ENCODE peak calls at places on chromosomes 5 and 9, in four cellular contexts. P is GM12878, D is K562, W is HepG2. V is an unnamed sample.

GRCh38 chr5:15234366-15234765 is 265.6 kb upstream of the FBXL7 start:
- DNase-seq in D (no peak), P (no peak), W (no peak), V (no peak)

GRCh38 chr5:26622947-26623346 is 415.4 kb downstream of the CDH9 start:
- DNase-seq in D (no peak), P (no peak), W (no peak), V (no peak)

GRCh38 chr5:140027807-140028206 is 15.3 kb downstream of the NRG2 start:
- DNase-seq in W (no peak), P (no peak), D (no peak), V (no peak)

GRCh38 chr5:146254223-146254622 is 50.8 kb downstream of the RBM27 start:
- DNase-seq in W (no peak), D (no peak), P (no peak), V (no peak)

GRCh38 chr5:174354571-174354970 is 309.1 kb downstream of the NSG2 start:
- DNase-seq in W (no peak), D (no peak), P (no peak), V (no peak)

GRCh38 chr5:65479527-65479926 is 2.2 kb downstream of the ADAMTS6 start:
- DNase-seq in P (no peak), D (no peak), W (no peak), V (no peak)

GRCh38 chr5:151319334-151319733 is 15.8 kb upstream of the SLC36A3 start:
- DNase-seq in W (no peak), P (no peak), D (no peak), V (no peak)

GRCh38 chr5:127876384-127876783 is 173.2 kb downstream of the CCDC192 start:
- DNase-seq in P (no peak), D (no peak), W (no peak), V (no peak)

GRCh38 chr9:91560301-91560700 is 136.7 kb upstream of the NFIL3 start:
- DNase-seq in W (no peak), D (no peak), P (no peak), V (no peak)

GRCh38 chr5:39019231-39019630 is 55.0 kb downstream of the RICTOR start:
- DNase-seq in P (no peak), D (no peak), W (no peak), V (no peak)

GRCh38 chr5:107294669-107295068 is 376.1 kb downstream of the EFNA5 start:
- DNase-seq in P (no peak), W (no peak), D (no peak), V (no peak)

GRCh38 chr5:107519900-107520354 is 150.8 kb downstream of the EFNA5 start:
- DNase-seq in D (no peak), P (peak; percentile 33), W (no peak), V (peak; percentile 28)

DNA sequence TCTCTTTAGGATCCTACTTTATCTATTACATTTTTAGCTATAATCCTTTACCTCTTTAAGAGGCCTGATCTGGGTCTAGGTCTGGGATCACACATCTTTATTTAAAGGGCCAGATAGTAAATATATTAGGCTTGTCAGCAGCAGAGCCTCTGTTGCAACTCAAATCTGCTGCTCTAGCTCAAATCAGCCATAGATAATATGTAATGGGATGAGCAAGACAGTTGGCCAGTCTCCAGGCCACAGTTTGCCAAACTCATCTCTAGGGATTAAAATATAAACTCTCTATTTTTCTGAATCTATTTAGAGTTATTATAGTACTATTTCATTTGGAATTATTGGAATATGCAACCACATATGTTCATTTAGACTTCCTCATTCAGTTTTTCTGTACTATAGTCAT is 115.9 kb upstream of the MINAR2 start:
- DNase-seq in P (no peak), W (no peak), D (no peak), V (no peak)
- TF ChIP-seq RAD21 in P (no peak), W (no peak), D (no peak), V (no peak)

DNA sequence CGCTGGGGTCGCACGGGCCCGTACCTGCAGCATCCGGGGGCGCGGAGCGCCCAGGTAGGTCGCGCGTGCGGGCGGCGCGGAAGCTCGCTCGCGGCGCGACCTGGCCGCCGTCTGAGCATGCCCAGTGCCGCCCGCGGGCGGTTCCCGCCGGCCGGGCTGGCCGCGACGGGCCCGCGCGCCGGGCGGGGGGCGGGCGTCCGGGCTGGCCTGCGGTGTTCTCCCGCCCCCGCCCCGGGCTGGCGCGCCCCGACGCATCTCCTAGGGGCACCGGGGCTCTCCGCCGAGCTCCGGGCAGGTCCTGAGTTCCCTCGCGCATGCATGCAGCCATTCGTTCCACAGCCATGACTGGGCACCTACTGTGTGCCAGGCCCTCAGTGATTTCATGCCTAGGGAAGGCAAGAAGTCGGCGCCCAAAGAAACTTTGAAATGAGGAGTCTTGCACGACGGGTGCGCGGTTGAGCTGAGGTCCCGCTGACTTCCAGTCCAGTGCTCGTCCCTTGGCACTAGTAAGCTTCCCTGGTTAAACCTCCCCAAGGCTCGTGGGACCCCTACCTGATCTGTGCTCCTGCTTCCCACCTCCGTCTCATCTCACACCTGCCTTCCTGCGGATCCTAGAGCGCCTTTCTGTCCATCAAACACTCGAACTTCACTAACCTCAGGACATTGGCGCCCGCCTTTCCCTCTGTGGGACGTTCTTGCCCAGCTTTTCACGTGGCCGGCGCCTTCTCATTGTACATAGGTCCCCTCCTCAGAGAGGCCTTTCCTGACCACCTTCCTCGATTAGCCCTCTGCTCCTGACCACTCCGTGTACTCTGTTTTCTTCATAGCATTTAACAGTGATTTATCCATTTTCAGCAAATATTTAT is at the start of gene PTPN3:
- DNase-seq in P (no peak), D (no peak), W (no peak), V (peak; percentile 80)
- H3K4me3 ChIP-seq in P (no peak within 1 kb of the TSS), D (no peak within 1 kb of the TSS), W (peak within 1 kb of the TSS; percentile 77), V (peak within 1 kb of the TSS; percentile 75)

GRCh38 chr5:16455670-16456069 is 9.9 kb downstream of the ZNF622 start:
- DNase-seq in W (no peak), D (no peak), P (no peak), V (no peak)

GRCh38 chr5:16456103-16456832 is 9.3 kb downstream of the ZNF622 start:
- DNase-seq in W (peak; percentile 48), P (no peak), D (peak; percentile 51), V (peak; percentile 43)

GRCh38 chr5:16457853-16458252 is 7.7 kb downstream of the ZNF622 start:
- DNase-seq in W (no peak), P (no peak), D (no peak), V (no peak)

GRCh38 chr5:16459451-16459850 is 6.1 kb downstream of the ZNF622 start:
- DNase-seq in D (no peak), W (no peak), P (no peak), V (no peak)

GRCh38 chr5:16457451-16457850 is 8.1 kb downstream of the ZNF622 start:
- DNase-seq in W (no peak), P (no peak), D (peak; percentile 29), V (no peak)
- TF ChIP-seq NFIC in W (no peak), P (no peak), D (no peak), V (no peak)

DNA sequence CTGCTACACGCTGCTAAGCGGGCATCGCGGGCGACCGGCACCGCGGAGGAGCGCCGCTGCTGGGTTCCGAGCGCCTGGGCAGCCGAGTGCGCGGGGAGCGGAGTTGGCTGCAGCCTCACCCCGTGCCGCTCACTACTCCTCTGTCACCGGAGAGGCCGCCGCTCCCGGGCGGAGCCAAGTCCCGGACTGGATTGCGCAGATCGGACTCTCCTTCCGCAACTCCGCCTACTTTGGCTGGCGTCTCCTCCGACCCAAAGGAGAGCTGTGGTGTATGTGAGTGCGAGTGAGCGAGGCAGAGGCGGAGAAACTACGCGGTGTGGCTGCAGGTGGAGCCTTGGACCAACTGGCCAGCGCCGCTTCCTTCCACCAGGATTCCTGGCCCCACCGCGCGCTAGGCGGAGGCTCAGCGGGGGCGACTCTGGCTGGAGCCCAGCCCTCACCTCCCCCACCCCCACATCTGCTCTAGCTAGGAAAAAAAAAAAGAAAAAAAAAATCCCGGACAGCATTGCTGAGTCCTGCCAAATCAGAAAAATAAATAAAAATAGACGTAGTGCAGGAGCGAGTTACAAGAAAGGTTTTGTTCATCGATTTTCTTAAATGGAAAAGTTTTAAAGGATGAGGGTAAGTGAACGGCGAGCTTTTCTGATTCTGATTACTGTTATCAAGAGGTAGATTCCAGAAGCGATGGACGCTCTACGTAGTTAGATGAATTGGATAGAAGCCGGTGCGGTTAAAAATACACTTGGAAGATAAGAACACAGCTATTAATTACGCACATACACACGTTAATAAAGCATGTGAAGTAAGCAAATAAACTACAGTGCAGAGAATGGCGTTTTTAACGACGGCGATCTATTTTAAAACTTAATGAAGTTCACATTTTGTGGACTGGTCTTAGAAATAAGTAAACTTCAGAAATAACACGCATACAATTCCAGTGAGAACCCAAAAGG is at the start of gene SEMA6A:
- DNase-seq in D (peak; percentile 18), W (peak; percentile 61), P (peak; percentile 81), V (peak; percentile 90)
- TF ChIP-seq RAD21 in D (no peak), W (no peak), P (no peak), V (no peak)

DNA sequence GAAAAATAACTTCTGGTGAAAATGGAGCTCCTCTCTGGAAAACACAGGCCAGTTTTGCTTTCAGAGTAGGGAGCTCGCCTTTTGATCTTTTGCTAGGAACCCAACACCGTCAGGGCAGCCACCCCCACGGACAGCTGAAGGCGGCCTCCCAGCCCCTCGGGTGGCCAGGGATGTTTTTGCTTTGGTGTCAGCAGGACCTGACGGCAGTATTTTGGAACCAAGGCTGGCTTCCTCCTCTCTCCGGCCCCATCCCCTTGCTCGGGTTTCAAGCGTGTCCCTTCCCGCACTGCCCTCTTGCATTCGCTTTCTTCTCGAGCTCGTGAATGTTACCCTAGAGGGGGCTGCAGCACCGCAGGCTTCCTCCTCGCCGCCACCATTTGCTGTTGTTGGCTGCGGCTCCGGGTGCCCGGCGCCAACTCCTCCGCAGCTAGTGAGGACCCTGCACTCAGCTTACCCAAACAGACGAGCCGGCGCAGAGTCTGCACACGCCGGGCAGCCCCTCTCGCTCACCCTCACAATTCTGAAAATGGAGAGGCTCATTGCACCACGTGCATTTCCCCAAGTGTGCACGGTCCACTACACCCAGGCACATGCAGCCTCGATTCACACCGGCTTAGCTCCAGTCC is 35.5 kb upstream of the ADAMTSL1 start:
- DNase-seq in D (no peak), P (no peak), W (no peak), V (peak; percentile 65)
- H3K4me3 ChIP-seq in D (no peak overlapping the region), P (no peak overlapping the region), W (peak overlapping the region; percentile 39), V (peak overlapping the region; percentile 40)

DNA sequence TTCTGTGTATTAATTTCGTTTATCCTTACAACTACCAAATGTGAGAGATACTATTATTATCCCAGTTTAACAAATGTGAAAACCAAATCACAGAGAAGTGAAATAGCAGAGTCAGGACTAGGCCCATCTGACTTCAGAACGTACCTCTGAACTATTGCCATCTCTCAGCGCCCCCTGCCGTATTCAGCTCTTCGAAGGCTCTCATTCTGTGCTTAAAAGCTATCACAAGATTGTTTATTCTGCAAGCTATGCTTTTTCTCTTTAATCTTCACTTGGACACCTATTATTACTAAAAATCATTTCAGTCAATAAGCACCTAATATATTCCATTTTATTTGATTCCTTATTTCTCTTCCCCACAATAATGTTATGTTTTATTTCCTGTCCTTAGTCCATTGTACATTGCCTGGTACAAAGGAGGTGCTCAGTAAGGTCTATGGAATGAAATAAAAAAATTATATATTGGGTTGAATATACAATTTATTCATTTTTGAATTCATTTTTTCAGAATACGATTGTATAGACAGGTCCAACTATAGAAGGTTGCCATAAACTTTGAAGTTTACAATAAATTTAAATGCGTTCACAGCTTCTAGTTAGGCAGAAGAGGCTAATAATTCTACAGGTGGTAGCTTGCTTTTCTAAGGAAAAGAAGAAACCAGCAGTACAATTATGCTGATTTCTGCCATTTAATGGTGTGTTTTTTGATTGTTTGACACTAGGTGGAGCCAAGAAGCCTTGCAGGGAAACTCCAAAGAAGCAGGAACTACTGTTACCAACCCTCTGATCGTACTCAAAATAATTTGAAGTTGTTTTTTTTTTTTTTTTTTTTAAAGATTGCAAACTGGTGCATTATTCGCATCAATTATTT is 202.2 kb upstream of the DMRTA1 start:
- DNase-seq in P (no peak), D (no peak), W (peak; percentile 26), V (no peak)
- TF ChIP-seq NFIC in P (no peak), D (no peak), W (no peak), V (no peak)

GRCh38 chr5:180596115-180596667 is 4.9 kb upstream of the SCGB3A1 start:
- DNase-seq in D (no peak), P (no peak), W (no peak), V (peak; percentile 14)
- TF ChIP-seq RAD21 in D (no peak), P (no peak), W (no peak), V (no peak)

GRCh38 chr9:134814598-134815215 is 65.9 kb upstream of the FCN2 start:
- DNase-seq in P (no peak), W (no peak), D (no peak), V (no peak)
- H3K4me3 ChIP-seq in P (no peak overlapping the region), W (no peak overlapping the region), D (no peak overlapping the region), V (no peak overlapping the region)